ENCODE peak calls at places on chromosomes 11 and 22, in four cellular contexts. J is HepG2, A is K562, I is A549. X is an unnamed sample. For H3K4me1, the result is how much of the 10 kb centered on the place peaks cover.

GRCh38 chr11:10233581-10233980 is 60.4 kb downstream of the SBF2 start:
- DNase-seq in J (no peak), I (no peak), A (no peak), X (peak)

GRCh38 chr22:20060700-20061480 is 19.2 kb upstream of the DGCR8 start:
- DNase-seq in A (no peak), I (no peak), J (no peak), X (no peak)

GRCh38 chr11:96278039-96278897 is 64.7 kb downstream of the MAML2 start:
- DNase-seq in I (no peak), A (no peak), J (no peak), X (peak)

GRCh38 chr11:61688368-61689163 is 8.4 kb downstream of the DAGLA start:
- DNase-seq in J (no peak), I (no peak), A (no peak), X (no peak)

GRCh38 chr22:45112136-45112879 is 51.4 kb upstream of the NUP50 start:
- DNase-seq in I (no peak), A (no peak), J (no peak), X (peak)

GRCh38 chr11:59413646-59414045 is 12.6 kb downstream of the OR5A2 start:
- DNase-seq in I (no peak), J (no peak), A (no peak), X (no peak)

GRCh38 chr11:59658036-59658435 is 10.8 kb downstream of the PATL1 start:
- DNase-seq in A (no peak), J (peak), I (no peak), X (no peak)

GRCh38 chr11:117519170-117519569 is 191.5 kb downstream of the CEP164 start:
- DNase-seq in I (no peak), J (peak), A (no peak), X (no peak)

GRCh38 chr22:25120761-25121212 is 78.9 kb upstream of the CRYBB3 start:
- DNase-seq in A (no peak), J (peak), I (peak), X (no peak)

GRCh38 chr22:25774575-25775026 is 32.6 kb downstream of the MYO18B start:
- DNase-seq in I (no peak), J (no peak), A (no peak), X (no peak)

GRCh38 chr11:83285131-83285770 is 916 bp downstream of the CCDC90B start:
- DNase-seq in I (no peak), J (no peak), A (no peak), X (no peak)

GRCh38 chr11:19286411-19286810 is 45.7 kb upstream of the E2F8 start:
- DNase-seq in A (no peak), J (no peak), I (no peak), X (no peak)

GRCh38 chr11:59025097-59025496 is 61.0 kb upstream of the GLYATL1B start:
- DNase-seq in I (peak), A (no peak), J (peak), X (no peak)

GRCh38 chr11:74926304-74927030 is 22.4 kb downstream of the XRRA1 start:
- DNase-seq in I (no peak), J (no peak), A (no peak), X (peak)

GRCh38 chr11:59429924-59430516 is 3.8 kb upstream of the OR5A2 start:
- DNase-seq in J (peak), A (peak), I (peak), X (peak)

GRCh38 chr11:69035150-69035958 is 13.4 kb upstream of the TPCN2 start:
- DNase-seq in I (no peak), J (no peak), A (no peak), X (no peak)

GRCh38 chr11:62444271-62444833 is 25.5 kb downstream of the SCGB1A1 start:
- DNase-seq in J (no peak), A (no peak), I (no peak), X (peak)

GRCh38 chr11:120224872-120225371 is 14.1 kb downstream of the OAF start:
- DNase-seq in J (no peak), I (no peak), A (no peak), X (no peak)

GRCh38 chr11:69165775-69166174 is 10.0 kb downstream of the SMIM38 start:
- DNase-seq in I (no peak), J (no peak), A (no peak), X (no peak)

GRCh38 chr11:111469200-111469599 is 43.0 kb downstream of the BTG4 start:
- DNase-seq in I (no peak), J (no peak), A (no peak), X (peak)

GRCh38 chr11:123125169-123125568 is 63.2 kb upstream of the HSPA8 start:
- DNase-seq in J (no peak), I (no peak), A (no peak), X (no peak)

GRCh38 chr11:123116486-123116885 is 54.5 kb upstream of the HSPA8 start:
- DNase-seq in J (no peak), A (no peak), I (no peak), X (no peak)

GRCh38 chr11:123122852-123123251 is 60.9 kb upstream of the HSPA8 start:
- DNase-seq in J (no peak), A (no peak), I (no peak), X (no peak)

GRCh38 chr11:123122341-123122740 is 60.4 kb upstream of the HSPA8 start:
- DNase-seq in J (no peak), I (peak), A (no peak), X (peak)
- TF ChIP-seq MAZ in J (no peak), I (no peak), A (no peak), X (no peak)

GRCh38 chr11:12411395-12411794 is 34.0 kb downstream of the PARVA start:
- DNase-seq in I (no peak), A (no peak), J (no peak), X (no peak)

GRCh38 chr11:12408156-12408770 is 30.9 kb downstream of the PARVA start:
- DNase-seq in I (no peak), A (no peak), J (no peak), X (no peak)

GRCh38 chr11:12411806-12412727 is 34.7 kb downstream of the PARVA start:
- DNase-seq in J (peak), A (peak), I (peak), X (peak)

GRCh38 chr11:12409621-12410005 is 32.2 kb downstream of the PARVA start:
- DNase-seq in I (no peak), J (no peak), A (no peak), X (peak)

GRCh38 chr11:12410006-12410728 is 32.8 kb downstream of the PARVA start:
- DNase-seq in J (no peak), A (no peak), I (peak), X (peak)
- H3K4me1 ChIP-seq in J (under half), A (under half), I (under half), X (under half)

GRCh38 chr11:129273944-129274343 is 81.8 kb upstream of the ARHGAP32 start:
- DNase-seq in A (no peak), I (no peak), J (no peak), X (no peak)
- TF ChIP-seq MAZ in A (no peak), I (no peak), J (no peak), X (no peak)

GRCh38 chr11:77066229-77067023 is at the start of gene CAPN5:
- DNase-seq in J (peak), I (peak), A (peak), X (peak)

GRCh38 chr11:77065878-77066228 is 918 bp upstream of the CAPN5 start:
- DNase-seq in I (no peak), J (no peak), A (no peak), X (peak)

GRCh38 chr11:77069336-77069968 is 2.7 kb downstream of the CAPN5 start:
- DNase-seq in J (no peak), A (no peak), I (no peak), X (no peak)

GRCh38 chr11:77068461-77069335 is 1.9 kb downstream of the CAPN5 start:
- DNase-seq in J (no peak), I (no peak), A (no peak), X (no peak)

DNA sequence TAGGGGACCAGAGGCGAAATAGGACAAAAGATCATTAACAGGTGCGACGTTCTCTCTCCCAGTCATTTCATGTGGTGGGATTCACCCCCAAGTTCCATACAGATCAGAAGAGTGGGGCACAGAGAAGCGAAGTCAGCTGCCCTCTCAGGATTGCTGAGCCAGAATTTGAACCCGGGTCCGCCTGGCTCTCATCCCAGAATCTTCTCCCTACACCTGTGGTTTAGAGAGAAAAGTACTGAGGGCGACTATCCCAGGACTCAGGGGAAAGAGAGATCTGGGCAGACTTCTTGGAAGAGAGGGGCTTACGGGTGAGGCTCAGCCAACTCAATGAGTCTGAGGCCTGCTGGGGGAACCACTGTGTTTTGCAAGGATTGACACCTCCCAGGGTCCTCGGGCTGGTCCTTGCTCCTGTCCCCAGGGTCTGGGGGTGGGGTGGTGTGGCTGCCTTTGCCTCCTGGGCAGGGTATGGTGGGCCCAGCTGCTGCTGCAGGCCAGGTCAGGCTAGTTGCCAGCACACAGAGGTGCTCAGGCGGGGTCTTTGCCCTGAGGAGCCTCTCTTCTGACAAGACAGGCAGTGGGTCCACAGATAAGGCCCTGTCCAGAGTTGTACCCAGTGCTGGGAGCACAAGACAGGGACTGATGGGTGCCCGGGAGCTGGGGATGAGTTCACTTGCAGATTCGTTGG is 1.1 kb downstream of the CAPN5 start:
- DNase-seq in A (no peak), J (no peak), I (no peak), X (no peak)
- H3K4me1 ChIP-seq in A (under half), J (under half), I (under half), X (under half)

DNA sequence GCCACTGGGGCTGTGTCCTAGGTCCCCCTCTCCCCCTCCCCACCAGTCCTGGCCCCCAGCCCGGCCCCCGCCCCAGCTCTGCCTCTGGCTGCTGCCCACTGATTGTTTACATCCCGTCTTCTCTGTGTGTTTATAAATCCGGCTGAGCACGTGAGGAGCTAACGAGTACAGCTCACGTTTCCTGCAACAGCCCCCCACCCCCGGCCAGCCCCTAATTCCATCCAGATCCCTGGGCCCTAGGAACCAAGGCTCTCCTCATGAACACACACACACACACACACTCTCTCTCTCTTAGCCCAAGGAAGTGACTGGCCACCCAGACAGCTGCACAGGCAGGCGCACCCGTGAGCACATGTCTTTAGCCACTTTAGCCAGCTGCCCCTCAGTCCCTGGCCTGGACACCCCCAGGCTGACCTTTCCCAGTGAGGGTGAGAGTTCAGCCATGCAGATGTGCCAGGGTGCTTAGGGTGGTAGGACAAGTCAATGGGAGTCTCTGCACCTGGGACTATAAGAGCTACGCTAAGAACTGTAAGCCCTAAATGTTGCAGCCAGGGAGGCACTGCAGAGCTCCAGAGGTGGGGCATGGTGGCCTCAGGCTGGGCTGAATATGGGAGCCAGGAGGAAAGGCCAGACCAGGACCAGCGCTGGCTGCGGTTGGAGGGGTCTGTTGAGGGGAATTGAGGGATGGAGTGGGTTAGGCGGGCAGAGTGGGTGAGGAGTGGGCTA is 2.9 kb downstream of the CLCF1 start:
- DNase-seq in A (no peak), I (no peak), J (no peak), X (peak)
- TF ChIP-seq MAZ in A (no peak), I (no peak), J (no peak), X (peak)

GRCh38 chr11:66729447-66729846 is 431 bp upstream of the SPTBN2 start:
- DNase-seq in I (no peak), J (no peak), A (no peak), X (no peak)

GRCh38 chr11:66727883-66728759 is 895 bp downstream of the SPTBN2 start:
- DNase-seq in J (no peak), A (peak), I (no peak), X (no peak)

GRCh38 chr11:66725646-66726045 is 3.4 kb downstream of the SPTBN2 start:
- DNase-seq in A (no peak), I (no peak), J (no peak), X (peak)

GRCh38 chr11:66728760-66729385 is at the start of gene SPTBN2:
- DNase-seq in I (no peak), A (peak), J (no peak), X (no peak)

GRCh38 chr11:66727282-66727882 is 1.6 kb downstream of the SPTBN2 start:
- DNase-seq in J (no peak), I (peak), A (peak), X (peak)
- H3K4me1 ChIP-seq in J (under half), I (under half), A (under half), X (under half)

DNA sequence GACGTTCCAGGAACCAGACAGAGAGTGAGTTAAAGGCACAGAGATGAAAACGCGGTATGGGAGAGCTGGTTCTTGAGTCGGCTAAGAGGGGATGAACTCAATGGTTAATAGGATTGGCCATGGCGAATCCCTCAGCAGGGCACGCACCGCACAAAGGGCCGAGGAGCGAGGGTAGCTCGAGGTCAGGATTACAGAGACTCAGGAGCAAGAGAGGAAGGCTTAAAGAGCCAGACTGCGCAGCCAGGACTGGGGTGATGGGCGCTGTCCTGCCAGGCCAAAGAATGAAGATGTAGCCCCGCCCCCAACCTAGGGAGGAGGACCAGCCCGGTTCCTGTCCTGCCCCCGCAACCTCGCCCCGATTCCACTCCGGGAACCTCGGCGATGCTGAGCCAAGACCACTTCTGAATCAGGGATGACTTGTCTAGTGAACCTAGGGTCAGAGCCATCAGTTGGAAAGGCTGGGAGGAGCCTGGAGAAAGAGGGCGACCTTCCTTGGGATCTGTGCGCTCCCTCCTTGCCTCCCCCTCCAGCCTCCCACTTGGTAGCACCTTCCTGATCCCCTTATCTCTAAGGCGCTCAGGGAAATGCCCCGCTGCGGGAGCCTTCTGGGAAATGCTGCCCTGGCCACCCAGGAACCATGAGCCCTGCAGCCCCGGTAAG is at the start of gene PLEKHB1:
- DNase-seq in J (no peak), A (peak), I (no peak), X (no peak)
- TF ChIP-seq MAZ in J (no peak), A (no peak), I (no peak), X (no peak)

X was measured in IMR-90.